ENCODE peak calls at places on chromosomes 12 and 14, in five cellular contexts. V is body of pancreas, Z is H7, A is A673, D is aorta. K is an unnamed sample.

GRCh38 chr14:77139540-77140342 is 1.9 kb downstream of the ZDHHC22 start:
- DNase-seq in Z (peak; percentile 97), D (no peak), V (peak; percentile 56), A (peak; percentile 72), K (no peak)

GRCh38 chr12:29569392-29569791 is 71.9 kb upstream of the OVCH1 start:
- DNase-seq in D (no peak), V (no peak), Z (no peak), A (no peak), K (no peak)

GRCh38 chr14:37844614-37845013 is 249.2 kb downstream of the TTC6 start:
- DNase-seq in D (no peak), V (no peak), Z (no peak), A (no peak), K (no peak)

GRCh38 chr12:79635676-79636075 is 55.1 kb downstream of the PAWR start:
- DNase-seq in Z (no peak), D (no peak), A (no peak), V (no peak), K (no peak)

GRCh38 chr12:28966049-28966778 is 182.9 kb upstream of the FAR2 start:
- DNase-seq in Z (no peak), A (peak; percentile 26), D (peak; percentile 42), V (peak; percentile 58), K (peak; percentile 47)

GRCh38 chr12:53414756-53415417 is 8.8 kb upstream of the AMHR2 start:
- DNase-seq in D (no peak), Z (no peak), V (no peak), A (peak; percentile 54), K (no peak)

GRCh38 chr14:101030586-101030985 is 127.1 kb upstream of the RTL1 start:
- DNase-seq in Z (no peak), V (no peak), D (no peak), A (no peak), K (no peak)

GRCh38 chr12:130054803-130055202 is 107.5 kb upstream of the FZD10 start:
- DNase-seq in V (no peak), A (no peak), D (no peak), Z (no peak), K (no peak)

GRCh38 chr12:47736877-47737676 is 11.8 kb upstream of the ENDOU start:
- DNase-seq in A (no peak), Z (peak; percentile 82), V (peak; percentile 93), D (peak; percentile 95), K (peak; percentile 91)

GRCh38 chr12:125639826-125640225 is 574.6 kb downstream of the AACS start:
- DNase-seq in A (no peak), Z (no peak), V (no peak), D (no peak), K (no peak)

GRCh38 chr12:100789146-100789545 is 5.4 kb upstream of the ANO4 start:
- DNase-seq in A (no peak), D (no peak), V (no peak), Z (no peak), K (no peak)

GRCh38 chr14:90811641-90812040 is 4.6 kb downstream of the TTC7B start:
- DNase-seq in D (no peak), Z (no peak), V (no peak), A (no peak), K (no peak)

GRCh38 chr14:31127690-31128089 is 79.9 kb downstream of the HECTD1 start:
- DNase-seq in V (no peak), Z (no peak), D (no peak), A (no peak), K (no peak)

GRCh38 chr12:67026847-67027246 is 242.3 kb upstream of the CAND1 start:
- DNase-seq in Z (no peak), A (no peak), V (no peak), D (no peak), K (no peak)

GRCh38 chr14:55585854-55586253 is 5.8 kb downstream of the KTN1 start:
- DNase-seq in A (no peak), V (no peak), Z (no peak), D (no peak), K (no peak)

GRCh38 chr12:129659927-129660326 is 243.9 kb downstream of the TMEM132D start:
- DNase-seq in V (no peak), D (no peak), A (peak; percentile 0), Z (no peak), K (no peak)

GRCh38 chr14:104996032-104996431 is 10.4 kb downstream of the CLBA1 start:
- DNase-seq in D (no peak), Z (no peak), A (no peak), V (no peak), K (no peak)

GRCh38 chr12:116880817-116881324 is 370 bp downstream of the HRK start:
- DNase-seq in A (peak; percentile 67), V (peak; percentile 68), Z (peak; percentile 88), D (no peak), K (no peak)

GRCh38 chr12:3179731-3180130 is 102.6 kb downstream of the TSPAN9 start:
- DNase-seq in Z (no peak), V (no peak), A (no peak), D (no peak), K (no peak)

GRCh38 chr12:54337280-54337842 is 12.4 kb downstream of the COPZ1 start:
- DNase-seq in D (no peak), V (peak; percentile 37), Z (no peak), A (no peak), K (no peak)

GRCh38 chr12:63397807-63398206 is 246.8 kb upstream of the AVPR1A start:
- DNase-seq in D (no peak), Z (no peak), A (no peak), V (no peak), K (no peak)

GRCh38 chr12:115201928-115202327 is 518.0 kb upstream of the TBX3 start:
- DNase-seq in V (no peak), Z (no peak), A (no peak), D (no peak), K (no peak)

GRCh38 chr12:111430418-111431353 is 25.0 kb downstream of the SH2B3 start:
- DNase-seq in A (no peak), D (no peak), V (no peak), Z (peak; percentile 71), K (no peak)

GRCh38 chr12:42260518-42260917 is 22.5 kb upstream of the YAF2 start:
- DNase-seq in D (no peak), V (no peak), A (no peak), Z (no peak), K (no peak)

GRCh38 chr14:22494486-22495135 is 94.4 kb downstream of the DAD1 start:
- DNase-seq in Z (peak; percentile 64), V (no peak), D (no peak), A (no peak), K (no peak)

GRCh38 chr14:59358774-59359173 is 106.4 kb downstream of the GPR135 start:
- DNase-seq in V (no peak), Z (no peak), A (no peak), D (no peak), K (no peak)

GRCh38 chr12:132218519-132218860 is 74.2 kb downstream of the NOC4L start:
- DNase-seq in A (no peak), D (no peak), Z (no peak), V (no peak), K (no peak)
- H3K4me3 ChIP-seq in A (no peak overlapping the region), D (no peak overlapping the region), Z (no peak overlapping the region), V (no peak overlapping the region), K (no peak overlapping the region)

GRCh38 chr14:95711476-95712176 is 2.3 kb downstream of the TCL1A start:
- DNase-seq in A (no peak), D (no peak), V (no peak), Z (no peak), K (no peak)

GRCh38 chr14:95710106-95710505 is 3.8 kb downstream of the TCL1A start:
- DNase-seq in Z (no peak), A (no peak), V (no peak), D (no peak), K (no peak)

GRCh38 chr14:95713596-95714371 is at the start of gene TCL1A:
- DNase-seq in A (no peak), V (no peak), Z (peak; percentile 54), D (no peak), K (no peak)

GRCh38 chr14:95707327-95707726 is 6.6 kb downstream of the TCL1A start:
- DNase-seq in A (no peak), Z (no peak), D (no peak), V (no peak), K (no peak)

DNA sequence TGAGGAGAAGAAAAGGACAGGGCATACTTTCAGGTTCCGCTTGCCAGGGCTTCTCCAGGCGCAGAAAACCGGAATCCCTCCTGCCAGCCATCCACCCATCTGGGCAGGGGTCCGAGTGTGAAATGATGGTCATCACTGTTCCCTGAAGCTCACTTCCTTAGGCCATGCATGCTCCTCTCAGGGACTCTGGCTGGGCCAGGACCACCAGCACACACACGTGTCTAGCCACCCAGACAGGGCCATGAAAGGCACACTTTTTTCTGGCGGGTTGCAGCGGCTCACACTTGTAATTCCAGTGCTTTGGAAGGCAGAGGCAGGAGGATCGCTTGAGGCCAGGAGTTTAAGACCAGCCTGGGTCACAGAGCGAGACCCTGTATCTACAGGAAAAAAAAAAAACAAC is 1.5 kb downstream of the TCL1A start:
- DNase-seq in Z (no peak), D (no peak), V (no peak), A (no peak), K (no peak)
- H3K4me3 ChIP-seq in Z (no peak overlapping the region), D (no peak overlapping the region), V (no peak overlapping the region), A (no peak overlapping the region), K (no peak overlapping the region)

GRCh38 chr12:122729583-122730214 is 945 bp downstream of the HCAR1 start:
- DNase-seq in A (no peak), Z (no peak), D (no peak), V (no peak), K (no peak)
- H3K4me3 ChIP-seq in A (peak overlapping the region; percentile 47), Z (no peak overlapping the region), D (no peak overlapping the region), V (no peak overlapping the region), K (peak overlapping the region; percentile 40)

DNA sequence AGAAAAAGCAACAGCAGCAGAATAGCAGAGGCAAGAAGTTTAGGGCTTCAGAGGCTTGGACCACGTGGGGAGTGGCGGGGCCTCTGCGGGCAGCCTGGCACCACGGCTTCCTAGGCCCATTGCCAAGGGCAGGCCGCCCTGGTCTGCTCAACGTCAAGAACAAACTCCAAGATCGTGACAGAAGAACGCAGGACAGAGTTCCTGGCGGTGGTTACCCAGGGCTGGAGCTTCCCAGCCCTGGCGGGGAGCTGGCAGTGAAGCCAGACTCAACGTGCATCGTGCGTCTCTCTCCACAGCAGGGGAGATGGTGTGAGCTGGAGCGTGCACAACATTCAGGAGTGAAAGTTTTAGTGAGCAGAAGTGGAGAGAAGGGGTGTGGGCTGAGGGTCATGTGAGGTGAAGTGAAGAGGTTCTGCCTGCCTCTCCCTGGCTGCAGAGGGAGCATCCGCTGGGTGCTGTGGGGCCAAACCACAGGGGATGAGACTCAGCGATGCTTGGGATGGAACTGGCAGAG is 13.9 kb upstream of the CACNA2D4 start:
- DNase-seq in A (no peak), D (peak; percentile 74), Z (peak; percentile 34), V (peak; percentile 49), K (peak; percentile 50)
- H3K4me3 ChIP-seq in A (no peak overlapping the region), D (no peak overlapping the region), Z (no peak overlapping the region), V (no peak overlapping the region), K (no peak overlapping the region)

DNA sequence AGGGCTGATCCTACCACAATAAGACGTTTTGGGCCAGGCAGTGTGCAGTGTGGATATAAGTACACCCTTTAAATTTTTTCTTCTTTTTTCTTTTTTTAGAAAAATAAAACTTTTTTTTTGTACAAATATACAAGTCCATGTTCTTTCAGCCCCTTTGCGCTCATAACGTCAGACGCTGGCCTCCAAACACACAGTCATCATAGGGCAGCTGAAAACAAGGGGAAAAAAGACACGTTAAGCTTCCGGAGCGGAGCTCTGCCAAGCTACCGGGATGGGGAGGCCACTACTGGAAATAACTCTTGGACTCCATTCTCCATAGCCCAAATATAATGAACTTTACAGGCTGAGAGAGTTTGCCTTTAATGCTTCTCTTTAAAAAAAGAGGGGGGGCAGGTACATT is 2.7 kb downstream of the NFKBIA start:
- DNase-seq in V (no peak), Z (no peak), D (peak; percentile 69), A (no peak), K (no peak)
- H3K4me3 ChIP-seq in V (peak overlapping the region; percentile 66), Z (no peak overlapping the region), D (peak overlapping the region; percentile 73), A (peak overlapping the region; percentile 95), K (peak overlapping the region; percentile 93)